ENCODE peak calls at places on chromosome X, in seven cellular contexts. Q, S, C, O, R, X and B are unnamed samples.

GRCh38 chrX:124228849-124229248 is 103.6 kb upstream of the TEX13D start:
- DNase-seq in X (no peak), Q (no peak), O (no peak), C (no peak), S (no peak), R (peak), B (no peak)

GRCh38 chrX:50638123-50638522 is 167.5 kb upstream of the DGKK start:
- DNase-seq in R (no peak), C (no peak), Q (no peak), S (no peak), O (no peak), X (no peak), B (peak)

GRCh38 chrX:136899206-136899605 is 18.7 kb upstream of the RBMX start:
- DNase-seq in C (no peak), O (no peak), R (no peak), X (no peak), S (no peak), Q (no peak), B (peak)

GRCh38 chrX:3191821-3192220 is 150.6 kb downstream of the ARSF start:
- DNase-seq in Q (no peak), R (no peak), X (no peak), S (peak), C (no peak), O (no peak), B (peak)

GRCh38 chrX:101108293-101108692 is 10.3 kb downstream of the CENPI start:
- DNase-seq in R (no peak), Q (no peak), O (no peak), X (no peak), C (no peak), S (peak), B (peak)

GRCh38 chrX:137313627-137314026 is 252.3 kb upstream of the ZIC3 start:
- DNase-seq in R (no peak), X (no peak), O (no peak), Q (no peak), C (no peak), S (no peak), B (no peak)

GRCh38 chrX:65706041-65706828 is 38.8 kb downstream of the MSN start:
- DNase-seq in C (peak), R (no peak), X (peak), Q (no peak), S (peak), O (no peak), B (peak)

GRCh38 chrX:20029728-20030127 is 38.9 kb upstream of the BCLAF3 start:
- DNase-seq in X (no peak), C (no peak), S (no peak), R (no peak), Q (no peak), O (no peak), B (no peak)

GRCh38 chrX:10325606-10326005 is 168.8 kb downstream of the CLCN4 start:
- DNase-seq in R (no peak), Q (no peak), C (no peak), X (no peak), O (no peak), S (peak), B (peak)

GRCh38 chrX:84133023-84133422 is 55.0 kb downstream of the RPS6KA6 start:
- DNase-seq in R (no peak), O (no peak), Q (no peak), X (no peak), C (no peak), S (peak), B (no peak)

GRCh38 chrX:29231800-29232199 is 644.6 kb downstream of the IL1RAPL1 start:
- DNase-seq in R (no peak), Q (no peak), C (no peak), O (no peak), X (no peak), S (peak), B (peak)

GRCh38 chrX:38654302-38654701 is 93.0 kb downstream of the TSPAN7 start:
- DNase-seq in X (no peak), C (peak), O (no peak), Q (peak), S (peak), R (peak), B (peak)

GRCh38 chrX:1681439-1681838 is 66.6 kb downstream of the ASMT start:
- DNase-seq in Q (no peak), R (no peak), C (no peak), S (no peak), X (no peak), O (no peak), B (no peak)

GRCh38 chrX:16479206-16479869 is 170.6 kb upstream of the S100G start:
- DNase-seq in X (no peak), C (peak), O (no peak), S (peak), R (no peak), Q (no peak), B (peak)

GRCh38 chrX:48715876-48716502 is 19.5 kb downstream of the SUV39H1 start:
- DNase-seq in S (peak), O (no peak), R (no peak), C (peak), Q (no peak), X (no peak), B (peak)

GRCh38 chrX:48721916-48722315 is 25.4 kb downstream of the SUV39H1 start:
- DNase-seq in O (no peak), S (no peak), C (no peak), R (no peak), Q (no peak), X (no peak), B (no peak)

GRCh38 chrX:48720580-48721240 is 24.2 kb downstream of the SUV39H1 start:
- DNase-seq in O (no peak), Q (no peak), C (no peak), S (no peak), X (no peak), R (no peak), B (no peak)

GRCh38 chrX:48715066-48715465 is 18.5 kb downstream of the SUV39H1 start:
- DNase-seq in Q (no peak), R (no peak), X (no peak), C (peak), S (peak), O (no peak), B (peak)

DNA sequence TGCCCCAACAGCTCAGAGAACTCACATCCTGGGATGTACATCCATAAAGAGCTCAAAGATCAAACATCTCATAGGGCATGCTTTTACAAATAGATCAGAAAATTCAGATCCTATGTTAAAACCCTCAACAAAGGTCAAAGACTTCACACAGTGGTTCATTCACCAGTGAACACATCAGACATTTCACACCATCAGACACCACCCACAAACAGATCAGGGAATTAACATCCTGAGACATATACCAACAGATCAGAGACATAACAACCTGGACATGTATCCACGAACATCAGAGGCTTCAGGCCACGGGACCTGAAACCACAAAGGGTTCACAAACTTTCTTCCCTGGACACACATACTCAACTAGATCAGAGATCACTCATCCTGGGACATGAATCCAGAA is 23.4 kb downstream of the SUV39H1 start:
- DNase-seq in O (no peak), R (no peak), C (no peak), X (no peak), S (no peak), Q (no peak), B (no peak)
- H3K27ac ChIP-seq in O (no peak), R (no peak), C (no peak), X (no peak), S (no peak), Q (no peak), B (no peak)

GRCh38 chrX:118596428-118596827 is 100.8 kb downstream of the DOCK11 start:
- DNase-seq in X (no peak), S (no peak), R (no peak), C (no peak), O (no peak), Q (no peak), B (no peak)
- H3K4me3 ChIP-seq in X (no peak), S (no peak), R (no peak), C (no peak), O (no peak), Q (no peak), B (no peak)

GRCh38 chrX:86241547-86241946 is 93.3 kb downstream of the DACH2 start:
- DNase-seq in O (no peak), X (no peak), Q (no peak), S (no peak), C (no peak), R (no peak), B (no peak)

GRCh38 chrX:86237482-86237881 is 89.2 kb downstream of the DACH2 start:
- DNase-seq in X (no peak), O (no peak), R (no peak), S (no peak), Q (no peak), C (no peak), B (no peak)
- H3K9ac ChIP-seq in X (no peak), O (no peak), R (no peak), S (no peak), Q (no peak), C (no peak), B (no peak)

DNA sequence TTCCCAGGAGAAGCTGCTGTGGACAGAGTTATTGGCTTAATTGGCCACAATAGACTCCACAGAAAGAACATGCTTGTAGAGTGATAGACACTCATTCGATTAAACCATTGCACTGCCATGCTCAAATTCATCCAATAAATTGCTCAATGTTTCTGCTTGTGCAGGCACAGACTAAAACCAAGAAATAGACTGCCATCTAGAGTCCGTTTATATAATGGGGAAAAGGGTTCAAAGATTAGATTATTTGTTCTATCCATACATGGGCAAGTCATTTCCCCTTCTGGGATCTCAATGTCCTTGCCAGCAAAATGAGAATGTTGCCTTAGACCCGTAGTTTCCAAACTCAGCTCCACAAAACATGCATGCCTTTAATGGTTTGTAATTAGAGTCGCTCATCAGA is 8.7 kb downstream of the SMIM10 start:
- DNase-seq in O (no peak), S (peak), X (no peak), R (peak), Q (peak), C (peak), B (peak)
- H3K27ac ChIP-seq in O (no peak), S (no peak), X (no peak), R (no peak), Q (peak), C (no peak), B (no peak)

GRCh38 chrX:40006025-40007017 is 91.4 kb downstream of the BCOR start:
- DNase-seq in Q (no peak), S (peak), C (no peak), R (peak), O (no peak), X (peak), B (no peak)
- H3K4me3 ChIP-seq in Q (no peak), S (no peak), C (no peak), R (peak), O (peak), X (peak), B (no peak)

DNA sequence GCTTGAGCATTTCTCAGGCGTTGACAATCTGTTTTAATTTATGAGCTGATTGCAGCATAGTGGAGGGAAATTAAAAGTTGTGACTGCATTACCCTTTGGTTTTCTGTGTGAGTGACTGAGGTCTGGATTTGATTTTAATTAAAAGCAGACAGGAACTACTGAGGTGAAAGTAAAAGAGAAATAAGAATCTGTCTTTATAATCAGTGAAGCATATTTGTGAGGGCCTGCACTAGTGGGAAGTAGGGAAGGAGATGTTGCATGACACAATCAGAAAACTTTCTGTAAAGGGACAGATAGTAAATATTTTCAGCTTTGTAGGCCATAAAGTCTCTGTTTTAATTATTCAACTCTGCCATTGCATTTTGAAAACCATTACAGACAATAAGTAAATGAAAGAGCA is 43.5 kb upstream of the GEMIN8 start:
- DNase-seq in S (no peak), X (no peak), Q (no peak), C (no peak), O (no peak), R (no peak), B (no peak)
- H3K9ac ChIP-seq in S (no peak), X (no peak), Q (no peak), C (no peak), O (no peak), R (no peak), B (no peak)

GRCh38 chrX:110743679-110744340 is 51.8 kb downstream of the CHRDL1 start:
- DNase-seq in X (no peak), Q (no peak), C (peak), O (no peak), S (peak), R (no peak), B (peak)

GRCh38 chrX:110745288-110745687 is 50.3 kb downstream of the CHRDL1 start:
- DNase-seq in Q (no peak), S (no peak), C (no peak), X (no peak), O (no peak), R (no peak), B (no peak)

GRCh38 chrX:110746014-110746413 is 49.6 kb downstream of the CHRDL1 start:
- DNase-seq in O (no peak), C (no peak), X (peak), Q (no peak), S (no peak), R (peak), B (no peak)

DNA sequence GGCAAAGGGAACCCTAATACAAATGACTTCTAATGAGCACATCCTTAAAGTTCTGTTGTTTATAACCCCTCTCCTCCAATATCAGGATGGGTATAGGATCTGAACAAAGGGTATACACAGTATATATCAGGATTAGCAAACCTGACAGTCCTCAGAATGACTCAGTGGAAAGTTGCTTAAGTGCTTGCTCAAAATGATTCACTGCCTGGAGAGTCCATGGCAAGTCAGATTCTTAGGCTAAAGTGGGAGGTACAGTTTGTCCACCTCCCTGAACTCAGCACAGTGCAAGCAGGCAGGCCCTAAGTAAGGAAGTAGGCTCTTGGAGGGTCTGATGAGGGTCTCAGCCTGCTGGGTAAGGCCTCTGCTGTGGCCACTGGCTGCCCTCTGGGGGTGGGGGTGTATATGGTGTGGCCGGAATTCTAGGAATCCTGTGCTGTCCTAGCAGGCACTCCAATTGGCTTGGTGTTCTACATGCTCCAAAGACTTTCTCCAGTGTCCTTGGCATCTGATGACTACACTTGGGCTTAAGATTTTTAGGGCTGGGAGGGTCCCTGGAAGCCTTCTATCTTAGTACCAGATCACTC is 54.3 kb downstream of the CHRDL1 start:
- DNase-seq in O (no peak), S (peak), X (peak), R (no peak), C (peak), Q (no peak), B (peak)
- H3K27ac ChIP-seq in O (no peak), S (peak), X (no peak), R (no peak), C (no peak), Q (no peak), B (no peak)

GRCh38 chrX:153684447-153685178 is 3.1 kb upstream of the SLC6A8 start:
- DNase-seq in S (no peak), O (peak), X (peak), C (no peak), Q (no peak), R (peak), B (no peak)
- H3K4me3 ChIP-seq in S (no peak), O (peak), X (no peak), C (no peak), Q (no peak), R (peak), B (no peak)

GRCh38 chrX:77694491-77694890 is 91.5 kb downstream of the ATRX start:
- DNase-seq in R (no peak), X (no peak), C (no peak), Q (no peak), O (no peak), S (no peak), B (no peak)
- H3K9ac ChIP-seq in R (no peak), X (no peak), C (no peak), Q (no peak), O (no peak), S (no peak), B (no peak)